ENCODE peak calls at places on chromosomes 3 and 15, in eight cellular contexts. One of them, this sample, is unnamed.

GRCh38 chr3:139772539-139773500 is 95.0 kb upstream of the NMNAT3 start:
- DNase-seq in osteoblast: no peak
- DNase-seq in lung microvascular endothelial cell: peak
- DNase-seq in A172: peak
- DNase-seq in Daoy: peak
- DNase-seq in naive thymus-derived CD4-positive, alpha-beta T cell: no peak
- DNase-seq in CD8-positive, alpha-beta memory T cell: no peak
- DNase-seq in NT2/D1: no peak
- DNase-seq in this sample: no peak

GRCh38 chr3:7929319-7929889 is 572.2 kb upstream of the LMCD1 start:
- DNase-seq in osteoblast: no peak
- DNase-seq in Daoy: no peak
- DNase-seq in naive thymus-derived CD4-positive, alpha-beta T cell: no peak
- DNase-seq in NT2/D1: no peak
- DNase-seq in lung microvascular endothelial cell: no peak
- DNase-seq in CD8-positive, alpha-beta memory T cell: no peak
- DNase-seq in A172: no peak
- DNase-seq in this sample: no peak

GRCh38 chr15:92082217-92082843 is 228.8 kb downstream of the SLCO3A1 start:
- DNase-seq in osteoblast: peak
- DNase-seq in CD8-positive, alpha-beta memory T cell: no peak
- DNase-seq in A172: peak
- DNase-seq in NT2/D1: peak
- DNase-seq in lung microvascular endothelial cell: peak
- DNase-seq in Daoy: peak
- DNase-seq in naive thymus-derived CD4-positive, alpha-beta T cell: peak
- DNase-seq in this sample: no peak

GRCh38 chr3:42802876-42803799 is 1.2 kb downstream of the HIGD1A start:
- DNase-seq in lung microvascular endothelial cell: no peak
- DNase-seq in osteoblast: peak
- DNase-seq in CD8-positive, alpha-beta memory T cell: no peak
- DNase-seq in naive thymus-derived CD4-positive, alpha-beta T cell: no peak
- DNase-seq in Daoy: peak
- DNase-seq in A172: peak
- DNase-seq in NT2/D1: peak
- DNase-seq in this sample: no peak

GRCh38 chr3:150419076-150419868 is 11.2 kb downstream of the TSC22D2 start:
- DNase-seq in A172: no peak
- DNase-seq in naive thymus-derived CD4-positive, alpha-beta T cell: no peak
- DNase-seq in NT2/D1: no peak
- DNase-seq in osteoblast: no peak
- DNase-seq in lung microvascular endothelial cell: no peak
- DNase-seq in CD8-positive, alpha-beta memory T cell: no peak
- DNase-seq in Daoy: no peak
- DNase-seq in this sample: no peak

GRCh38 chr15:41561104-41561776 is 2.2 kb downstream of the TYRO3 start:
- DNase-seq in lung microvascular endothelial cell: no peak
- DNase-seq in CD8-positive, alpha-beta memory T cell: no peak
- DNase-seq in osteoblast: no peak
- DNase-seq in naive thymus-derived CD4-positive, alpha-beta T cell: no peak
- DNase-seq in A172: no peak
- DNase-seq in NT2/D1: no peak
- DNase-seq in Daoy: no peak
- DNase-seq in this sample: no peak

GRCh38 chr3:123833398-123833785 is 50.7 kb downstream of the MYLK start:
- DNase-seq in NT2/D1: no peak
- DNase-seq in Daoy: no peak
- DNase-seq in naive thymus-derived CD4-positive, alpha-beta T cell: no peak
- DNase-seq in lung microvascular endothelial cell: no peak
- DNase-seq in osteoblast: no peak
- DNase-seq in CD8-positive, alpha-beta memory T cell: no peak
- DNase-seq in A172: no peak
- DNase-seq in this sample: no peak

GRCh38 chr3:184564685-184565385 is 3.2 kb downstream of the EPHB3 start:
- DNase-seq in lung microvascular endothelial cell: no peak
- DNase-seq in naive thymus-derived CD4-positive, alpha-beta T cell: no peak
- DNase-seq in A172: no peak
- DNase-seq in osteoblast: peak
- DNase-seq in CD8-positive, alpha-beta memory T cell: no peak
- DNase-seq in Daoy: no peak
- DNase-seq in NT2/D1: no peak
- DNase-seq in this sample: no peak

GRCh38 chr3:123739754-123740153 is 144.4 kb downstream of the MYLK start:
- DNase-seq in NT2/D1: no peak
- DNase-seq in A172: peak
- DNase-seq in lung microvascular endothelial cell: peak
- DNase-seq in osteoblast: no peak
- DNase-seq in naive thymus-derived CD4-positive, alpha-beta T cell: no peak
- DNase-seq in CD8-positive, alpha-beta memory T cell: no peak
- DNase-seq in Daoy: peak
- DNase-seq in this sample: no peak

GRCh38 chr3:140078940-140079339 is 144.0 kb downstream of the CLSTN2 start:
- DNase-seq in lung microvascular endothelial cell: no peak
- DNase-seq in osteoblast: no peak
- DNase-seq in CD8-positive, alpha-beta memory T cell: no peak
- DNase-seq in A172: no peak
- DNase-seq in Daoy: no peak
- DNase-seq in naive thymus-derived CD4-positive, alpha-beta T cell: no peak
- DNase-seq in NT2/D1: no peak
- DNase-seq in this sample: no peak

GRCh38 chr15:94670436-94671034 is 439.2 kb downstream of the MCTP2 start:
- DNase-seq in NT2/D1: peak
- DNase-seq in lung microvascular endothelial cell: peak
- DNase-seq in A172: peak
- DNase-seq in osteoblast: no peak
- DNase-seq in CD8-positive, alpha-beta memory T cell: no peak
- DNase-seq in naive thymus-derived CD4-positive, alpha-beta T cell: no peak
- DNase-seq in Daoy: peak
- DNase-seq in this sample: no peak

GRCh38 chr15:69599271-69599670 is 146.7 kb downstream of the RPLP1 start:
- DNase-seq in lung microvascular endothelial cell: no peak
- DNase-seq in NT2/D1: no peak
- DNase-seq in naive thymus-derived CD4-positive, alpha-beta T cell: no peak
- DNase-seq in osteoblast: no peak
- DNase-seq in Daoy: no peak
- DNase-seq in A172: no peak
- DNase-seq in CD8-positive, alpha-beta memory T cell: no peak
- DNase-seq in this sample: no peak

GRCh38 chr15:31446546-31446945 is 119.9 kb downstream of the KLF13 start:
- DNase-seq in CD8-positive, alpha-beta memory T cell: no peak
- DNase-seq in NT2/D1: no peak
- DNase-seq in osteoblast: no peak
- DNase-seq in Daoy: no peak
- DNase-seq in naive thymus-derived CD4-positive, alpha-beta T cell: no peak
- DNase-seq in lung microvascular endothelial cell: no peak
- DNase-seq in A172: no peak
- DNase-seq in this sample: no peak

GRCh38 chr3:59809750-59810444 is 760.1 kb upstream of the CFAP20DC start:
- DNase-seq in osteoblast: peak
- DNase-seq in naive thymus-derived CD4-positive, alpha-beta T cell: no peak
- DNase-seq in Daoy: peak
- DNase-seq in CD8-positive, alpha-beta memory T cell: no peak
- DNase-seq in lung microvascular endothelial cell: no peak
- DNase-seq in A172: no peak
- DNase-seq in NT2/D1: no peak
- DNase-seq in this sample: no peak

GRCh38 chr3:64612082-64612860 is 75.5 kb downstream of the ADAMTS9 start:
- DNase-seq in Daoy: no peak
- DNase-seq in CD8-positive, alpha-beta memory T cell: no peak
- DNase-seq in naive thymus-derived CD4-positive, alpha-beta T cell: no peak
- DNase-seq in NT2/D1: no peak
- DNase-seq in osteoblast: no peak
- DNase-seq in lung microvascular endothelial cell: no peak
- DNase-seq in A172: no peak
- DNase-seq in this sample: no peak

This sample was measured in suprapubic skin.